ENCODE peak calls at places on chromosomes 11 and 22, in five cellular contexts. C is AG04450, M is posterior cingulate gyrus, J is progenitor cell of endocrine pancreas, G is AG08396. H is an unnamed sample.

GRCh38 chr22:19352217-19352616 is 60.7 kb upstream of the CLTCL1 start:
- DNase-seq in C (no peak), M (no peak), J (no peak), G (no peak), H (no peak)

GRCh38 chr22:17576475-17576874 is 13.2 kb downstream of the SLC25A18 start:
- DNase-seq in C (no peak), M (no peak), J (no peak), G (peak; percentile 47), H (no peak)

GRCh38 chr11:128341280-128341679 is 246.1 kb downstream of the ETS1 start:
- DNase-seq in C (no peak), M (no peak), J (no peak), G (no peak), H (no peak)

GRCh38 chr22:48941903-48942625 is 885.6 kb downstream of the BRD1 start:
- DNase-seq in C (no peak), M (no peak), J (no peak), G (no peak), H (no peak)

GRCh38 chr22:49235463-49236300 is 592.0 kb downstream of the BRD1 start:
- DNase-seq in C (no peak), M (no peak), J (no peak), G (no peak), H (no peak)

GRCh38 chr11:119335655-119336543 is 1.6 kb downstream of the RNF26 start:
- DNase-seq in C (no peak), M (no peak), J (no peak), G (no peak), H (no peak)

GRCh38 chr22:24707477-24707816 is 67.1 kb downstream of the PIWIL3 start:
- DNase-seq in C (no peak), M (no peak), J (no peak), G (no peak), H (no peak)

GRCh38 chr11:44030276-44030932 is 17.4 kb upstream of the ACCSL start:
- DNase-seq in C (no peak), M (no peak), J (no peak), G (no peak), H (no peak)

GRCh38 chr11:63020671-63021255 is 5.1 kb upstream of the SLC22A8 start:
- DNase-seq in C (no peak), M (no peak), J (no peak), G (no peak), H (no peak)

GRCh38 chr11:19196458-19196857 is 5.3 kb downstream of the CSRP3 start:
- DNase-seq in C (no peak), M (no peak), J (no peak), G (no peak), H (peak; percentile 78)

GRCh38 chr11:72041364-72042058 is 38.8 kb downstream of the NUMA1 start:
- DNase-seq in C (peak; percentile 44), M (peak; percentile 72), J (peak; percentile 25), G (peak; percentile 75), H (peak; percentile 41)

GRCh38 chr11:3095712-3096361 is 38.6 kb upstream of the CARS1 start:
- DNase-seq in C (peak; percentile 51), M (no peak), J (no peak), G (peak; percentile 87), H (no peak)

GRCh38 chr11:116990061-116990473 is 108.2 kb downstream of the SIK3 start:
- DNase-seq in C (peak; percentile 66), M (no peak), J (no peak), G (peak; percentile 62), H (no peak)

GRCh38 chr22:38125038-38125610 is 14.6 kb upstream of the BAIAP2L2 start:
- DNase-seq in C (no peak), M (no peak), J (no peak), G (no peak), H (no peak)